ENCODE peak calls at places on chromosomes 1 and 21, in six cellular contexts. R, O, D, J, T and I are unnamed samples.

GRCh38 chr1:21117159-21117953 is 59.3 kb downstream of the EIF4G3 start:
- DNase-seq in R (no peak), O (no peak), D (no peak), J (no peak), T (no peak), I (no peak)

GRCh38 chr1:39633422-39633821 is 6.0 kb downstream of the HEYL start:
- DNase-seq in R (no peak), O (no peak), D (no peak), J (no peak), T (no peak), I (no peak)

GRCh38 chr1:9429369-9429766 is 109.9 kb upstream of the SLC25A33 start:
- DNase-seq in R (no peak), O (no peak), D (no peak), J (no peak), T (no peak), I (no peak)

GRCh38 chr1:44676484-44677200 is 2.1 kb downstream of the ARMH1 start:
- DNase-seq in R (peak), O (no peak), D (no peak), J (no peak), T (no peak), I (no peak)

GRCh38 chr1:28509705-28510349 is 4.0 kb downstream of the RCC1 start:
- DNase-seq in R (peak), O (no peak), D (no peak), J (no peak), T (no peak), I (no peak)

GRCh38 chr21:41832230-41833137 is 46.7 kb downstream of the PRDM15 start:
- DNase-seq in R (no peak), O (no peak), D (no peak), J (no peak), T (no peak), I (no peak)

GRCh38 chr21:36708512-36709029 is 9.7 kb downstream of the SIM2 start:
- DNase-seq in R (no peak), O (no peak), D (no peak), J (no peak), T (no peak), I (no peak)

GRCh38 chr1:16204634-16205332 is 7.7 kb downstream of the ARHGEF19 start:
- DNase-seq in R (no peak), O (no peak), D (no peak), J (no peak), T (peak), I (no peak)

GRCh38 chr1:246602194-246602593 is 35.9 kb downstream of the CNST start:
- DNase-seq in R (no peak), O (no peak), D (no peak), J (no peak), T (no peak), I (no peak)